ENCODE peak calls at places on chromosome 1, in nine cellular contexts. K is mammary epithelial cell; X is left ventricle myocardium inferior; F is choroid plexus epithelial cell; D is CD4-positive, CD25-positive, alpha-beta regulatory T cell; S is CD8-positive, alpha-beta T cell; J is PC-3; Y is lower lobe of right lung; Z is cardiac muscle cell. N is an unnamed sample.

GRCh38 chr1:30264672-30265025 is 458.7 kb downstream of the MATN1 start:
- DNase-seq in D (no peak), Y (no peak), K (no peak), X (no peak), J (no peak), S (no peak), Z (no peak), F (no peak), N (no peak)

GRCh38 chr1:10969267-10969970 is 43.0 kb upstream of the TARDBP start:
- DNase-seq in X (no peak), J (no peak), D (no peak), K (no peak), S (no peak), Z (no peak), F (no peak), Y (no peak), N (no peak)

GRCh38 chr1:248804771-248805681 is 20.7 kb downstream of the SH3BP5L start:
- DNase-seq in Z (peak), J (no peak), Y (no peak), F (no peak), X (no peak), S (no peak), K (no peak), D (no peak), N (peak)

GRCh38 chr1:212181015-212181891 is 104.0 kb upstream of the PPP2R5A start:
- DNase-seq in Y (no peak), S (no peak), Z (no peak), F (no peak), J (no peak), D (no peak), K (no peak), X (no peak), N (no peak)

GRCh38 chr1:40745180-40745579 is 38.4 kb upstream of the KCNQ4 start:
- DNase-seq in F (peak), J (no peak), Z (no peak), Y (no peak), X (no peak), K (no peak), S (no peak), D (no peak), N (no peak)

GRCh38 chr1:50447961-50448360 is 24.7 kb upstream of the DMRTA2 start:
- DNase-seq in S (no peak), K (no peak), X (no peak), F (no peak), D (no peak), Y (no peak), J (no peak), Z (no peak), N (no peak)

GRCh38 chr1:147717706-147718097 is 42.7 kb downstream of the GJA5 start:
- DNase-seq in D (no peak), X (no peak), K (peak), F (no peak), Z (no peak), S (no peak), Y (no peak), J (peak), N (no peak)

GRCh38 chr1:36350659-36351171 is 27.3 kb upstream of the EVA1B start:
- DNase-seq in Y (peak), Z (no peak), S (peak), J (peak), X (no peak), K (peak), D (no peak), F (peak), N (no peak)

GRCh38 chr1:232577809-232578208 is 52.1 kb downstream of the SIPA1L2 start:
- DNase-seq in D (no peak), Z (no peak), Y (no peak), X (no peak), F (no peak), S (no peak), J (no peak), K (no peak), N (no peak)

GRCh38 chr1:156082111-156083091 is at the start of gene MEX3A:
- DNase-seq in Z (peak), J (peak), F (peak), K (no peak), D (peak), Y (peak), S (peak), X (peak), N (peak)

GRCh38 chr1:1665815-1666251 is 7.0 kb upstream of the CDK11B start:
- DNase-seq in S (peak), Y (peak), X (no peak), F (no peak), Z (no peak), D (no peak), J (no peak), K (no peak), N (no peak)

GRCh38 chr1:203522237-203522636 is 28.3 kb downstream of the OPTC start:
- DNase-seq in K (no peak), X (no peak), J (no peak), Z (no peak), S (no peak), F (no peak), D (no peak), Y (no peak), N (no peak)

GRCh38 chr1:161994153-161994814 is 29.4 kb downstream of the OLFML2B start:
- DNase-seq in S (no peak), F (no peak), K (no peak), J (no peak), D (no peak), Y (no peak), X (no peak), Z (peak), N (no peak)

GRCh38 chr1:8938232-8939117 is 7.2 kb upstream of the CA6 start:
- DNase-seq in J (no peak), D (no peak), F (no peak), K (no peak), Y (no peak), Z (no peak), X (no peak), S (no peak), N (no peak)

GRCh38 chr1:8941906-8942305 is 3.8 kb upstream of the CA6 start:
- DNase-seq in Y (no peak), Z (no peak), J (peak), D (no peak), F (peak), S (no peak), K (peak), X (no peak), N (no peak)

GRCh38 chr1:8943516-8943896 is 2.2 kb upstream of the CA6 start:
- DNase-seq in D (no peak), J (no peak), F (no peak), Y (no peak), S (no peak), Z (peak), K (no peak), X (no peak), N (no peak)

GRCh38 chr1:8937701-8938100 is 8.0 kb upstream of the CA6 start:
- DNase-seq in F (no peak), Y (no peak), X (no peak), J (no peak), K (peak), Z (no peak), D (no peak), S (no peak), N (no peak)

GRCh38 chr1:8939362-8939995 is 6.2 kb upstream of the CA6 start:
- DNase-seq in F (no peak), J (peak), Y (no peak), S (no peak), K (peak), Z (no peak), D (no peak), X (no peak), N (no peak)
- H3K4me3 ChIP-seq in F (no peak), J (no peak), Y (no peak), S (no peak), K (no peak), Z (no peak), D (no peak), X (no peak), N (no peak)

DNA sequence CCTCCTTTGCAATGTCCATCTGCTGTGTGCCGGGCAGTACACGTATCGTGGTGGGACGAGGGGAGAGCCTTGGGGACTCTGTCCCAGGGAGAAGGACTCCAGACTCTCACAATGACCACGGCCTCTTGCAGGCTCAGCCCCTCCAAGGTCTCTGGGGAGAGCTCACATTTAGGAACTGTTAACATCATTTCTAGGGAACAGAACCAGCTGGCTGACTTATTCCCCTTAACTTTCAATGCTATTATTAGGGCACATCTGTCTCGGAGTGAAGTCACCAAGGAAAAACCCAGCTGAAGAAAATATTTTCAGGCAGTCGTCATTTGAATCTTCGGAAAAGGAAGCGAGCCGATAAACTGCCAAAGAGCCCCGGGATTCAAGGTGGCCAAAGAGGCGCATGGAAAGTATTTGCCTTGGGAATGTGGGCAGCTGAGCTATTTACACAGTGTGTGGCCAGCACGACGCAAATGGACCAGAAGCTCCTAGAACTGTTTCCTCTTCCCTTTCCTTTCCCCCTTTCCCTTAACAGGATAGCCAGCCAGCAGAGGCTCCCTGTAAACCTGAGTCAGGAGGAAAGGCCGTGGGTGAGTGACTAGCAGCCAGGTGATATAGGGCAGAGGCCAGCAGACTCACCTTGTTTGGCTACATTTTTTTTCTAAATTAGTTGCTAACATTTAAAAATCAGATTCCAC is 74.5 kb downstream of the ITPKB start:
- DNase-seq in F (peak), K (no peak), J (peak), Y (peak), X (peak), D (no peak), S (no peak), Z (no peak), N (no peak)
- H3K4me3 ChIP-seq in F (no peak), K (no peak), J (no peak), Y (no peak), X (peak), D (no peak), S (no peak), Z (no peak), N (no peak)

GRCh38 chr1:152441756-152442155 is 27.7 kb upstream of the CRNN start:
- DNase-seq in Z (no peak), X (no peak), J (no peak), S (no peak), F (no peak), Y (no peak), K (no peak), D (no peak), N (no peak)

GRCh38 chr1:152442765-152443164 is 28.7 kb upstream of the CRNN start:
- DNase-seq in Y (no peak), K (peak), Z (no peak), D (no peak), J (peak), X (no peak), F (no peak), S (no peak), N (no peak)

GRCh38 chr1:152440635-152441471 is 26.8 kb upstream of the CRNN start:
- DNase-seq in X (peak), K (peak), Y (peak), S (peak), F (peak), D (peak), Z (no peak), J (peak), N (peak)

GRCh38 chr1:152442291-152442690 is 28.2 kb upstream of the CRNN start:
- DNase-seq in X (peak), S (no peak), K (no peak), Z (no peak), D (no peak), F (no peak), J (no peak), Y (no peak), N (no peak)

GRCh38 chr1:152436593-152437338 is 22.7 kb upstream of the CRNN start:
- DNase-seq in Y (no peak), F (no peak), J (peak), K (peak), Z (no peak), X (no peak), S (no peak), D (no peak), N (no peak)
- H3K4me3 ChIP-seq in Y (no peak), F (no peak), J (no peak), K (no peak), Z (no peak), X (no peak), S (no peak), D (no peak), N (no peak)

DNA sequence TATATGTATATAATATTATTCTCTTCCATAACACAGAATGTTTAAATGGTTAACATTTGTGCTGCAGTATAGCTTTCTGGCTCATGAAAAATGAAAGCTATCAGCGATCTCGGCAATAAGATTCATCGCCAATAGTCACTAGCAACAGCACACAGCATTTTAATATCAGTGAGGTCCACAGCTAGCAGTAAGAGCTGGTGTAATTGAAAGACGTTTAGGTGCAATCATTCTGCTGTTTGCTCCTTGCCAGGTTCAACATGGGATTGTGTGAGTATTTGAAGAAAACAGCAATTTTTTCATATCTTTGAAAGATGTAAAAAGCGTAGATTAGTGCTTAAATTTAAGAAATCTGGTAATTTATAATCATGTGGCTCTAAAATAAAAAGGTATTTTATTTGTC is 20.1 kb downstream of the PRKACB start:
- DNase-seq in J (no peak), D (no peak), Y (no peak), Z (no peak), F (peak), K (no peak), S (no peak), X (no peak), N (no peak)
- H3K4me3 ChIP-seq in J (no peak), D (peak), Y (no peak), Z (no peak), F (peak), K (no peak), S (no peak), X (peak), N (no peak)

DNA sequence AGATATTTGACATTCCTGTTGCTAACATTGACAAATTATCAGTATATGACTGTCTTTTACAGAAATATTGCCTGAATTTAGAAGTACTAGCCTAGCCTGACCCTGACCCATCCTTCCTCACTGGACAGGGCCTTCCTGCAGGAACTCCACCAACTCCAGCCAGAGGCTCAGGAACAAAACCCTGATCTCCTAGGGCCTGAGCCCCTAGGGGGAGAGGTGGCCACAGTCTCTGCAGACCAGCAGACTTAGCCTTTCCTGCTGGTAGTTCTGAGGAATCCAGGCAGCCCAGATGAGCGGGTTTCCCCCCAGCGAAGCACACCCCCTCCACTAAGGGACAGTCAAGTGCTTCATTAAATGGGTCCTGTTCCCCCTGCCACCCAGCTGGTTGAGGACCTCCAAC is 44.3 kb upstream of the LRIF1 start:
- DNase-seq in Y (no peak), F (no peak), S (no peak), K (no peak), J (no peak), X (no peak), D (no peak), Z (no peak), N (no peak)
- H3K4me3 ChIP-seq in Y (no peak), F (no peak), S (no peak), K (no peak), J (no peak), X (no peak), D (no peak), Z (no peak), N (no peak)